ENCODE peak calls at places on chromosomes 7 and 10, in four cellular contexts. Z is K562, T is GM12878, D is HepG2. K is an unnamed sample.

GRCh38 chr10:122847782-122848604 is 2.3 kb upstream of the CUZD1 start:
- DNase-seq in T (no peak), Z (peak), D (no peak), K (no peak)

GRCh38 chr7:101953248-101953819 is 135.9 kb downstream of the CUX1 start:
- DNase-seq in D (no peak), T (peak), Z (no peak), K (no peak)

GRCh38 chr10:51698473-51699063 is 827 bp downstream of the CSTF2T start:
- DNase-seq in D (no peak), T (no peak), Z (no peak), K (no peak)

GRCh38 chr10:88804083-88804812 is 1.7 kb downstream of the LIPM start:
- DNase-seq in Z (no peak), T (no peak), D (no peak), K (no peak)

GRCh38 chr7:47577351-47577919 is 4.5 kb downstream of the TNS3 start:
- DNase-seq in Z (no peak), T (no peak), D (no peak), K (no peak)

GRCh38 chr10:87661861-87662785 is 2.4 kb downstream of the PAPSS2 start:
- DNase-seq in T (no peak), Z (no peak), D (no peak), K (no peak)

GRCh38 chr10:788796-789748 is 99.6 kb upstream of the DIP2C start:
- DNase-seq in D (peak), T (no peak), Z (peak), K (peak)

GRCh38 chr10:7887417-7887816 is 69.1 kb downstream of the TAF3 start:
- DNase-seq in T (no peak), Z (peak), D (no peak), K (no peak)

GRCh38 chr10:71622656-71623055 is 96.9 kb downstream of the C10orf105 start:
- DNase-seq in Z (no peak), D (no peak), T (no peak), K (no peak)

GRCh38 chr7:87886875-87887274 is 10.6 kb downstream of the DBF4 start:
- DNase-seq in Z (no peak), D (peak), T (no peak), K (no peak)

GRCh38 chr7:2921748-2922147 is 77.6 kb upstream of the GNA12 start:
- DNase-seq in T (no peak), D (peak), Z (no peak), K (peak)

GRCh38 chr7:77222065-77222464 is 22.4 kb upstream of the FGL2 start:
- DNase-seq in D (no peak), T (no peak), Z (no peak), K (no peak)

GRCh38 chr7:17274551-17275245 is 23.8 kb upstream of the AHR start:
- DNase-seq in T (no peak), Z (no peak), D (no peak), K (no peak)

GRCh38 chr7:38686888-38687287 is 55.7 kb upstream of the AMPH start:
- DNase-seq in Z (no peak), D (no peak), T (no peak), K (no peak)

GRCh38 chr10:94038024-94038423 is 44.3 kb downstream of the PLCE1 start:
- DNase-seq in T (no peak), Z (peak), D (no peak), K (peak)

GRCh38 chr7:95766086-95766485 is 6.3 kb upstream of the DYNC1I1 start:
- DNase-seq in D (no peak), Z (no peak), T (no peak), K (no peak)

DNA sequence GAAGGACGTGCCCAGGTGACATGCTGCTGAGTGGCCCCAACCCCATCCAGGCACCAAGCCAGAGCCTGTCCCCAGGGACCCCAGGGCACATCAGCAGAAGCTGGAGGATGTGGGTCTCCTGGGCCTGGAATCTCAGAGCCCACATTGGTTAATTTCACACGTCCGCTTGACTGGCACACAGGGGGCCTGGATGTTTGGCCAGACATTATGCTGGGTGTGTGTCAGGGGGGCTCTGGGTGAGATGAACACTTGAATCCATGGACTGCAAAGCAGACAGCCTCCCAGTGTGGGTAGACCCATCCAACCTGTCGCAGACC is 79.1 kb upstream of the RET start:
- DNase-seq in Z (no peak), D (no peak), T (no peak), K (no peak)
- TF ChIP-seq ESRRA in Z (no peak), D (no peak), T (no peak), K (no peak)

GRCh38 chr10:43128958-43129706 is 9.1 kb upstream of the CSGALNACT2 start:
- DNase-seq in D (no peak), Z (peak), T (no peak), K (no peak)
- TF ChIP-seq MAX in D (no peak), Z (no peak), T (no peak), K (no peak)

DNA sequence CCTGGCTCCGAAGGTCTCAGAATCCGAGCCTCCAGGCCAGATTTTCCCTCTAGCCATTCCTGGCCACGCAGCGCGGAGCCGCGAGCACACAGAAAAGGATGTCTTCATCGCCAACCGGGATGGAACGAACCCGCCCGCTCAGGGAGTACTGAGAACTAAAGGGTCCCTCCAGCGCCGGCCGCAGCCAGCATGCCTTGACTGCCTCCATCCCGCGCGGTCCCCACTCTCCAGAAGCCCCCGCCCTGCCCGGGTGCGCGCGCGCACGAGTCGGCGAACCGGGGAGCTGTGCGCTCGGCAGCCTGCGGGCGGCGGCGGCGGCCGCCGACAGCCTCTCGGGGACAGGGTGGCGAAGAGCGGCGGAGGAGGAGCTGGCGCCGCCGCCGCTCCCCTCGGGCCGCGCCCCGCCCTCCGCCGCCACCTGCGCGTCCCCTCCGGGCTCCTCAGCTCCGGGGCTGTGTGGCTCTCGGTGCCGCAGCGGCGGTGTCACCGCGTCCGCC is 640 bp upstream of the GALNT17 start:
- DNase-seq in D (no peak), T (no peak), Z (no peak), K (no peak)
- TF ChIP-seq EP300 in D (no peak), T (no peak), Z (no peak), K (no peak)

GRCh38 chr7:133481676-133482075 is 228.8 kb downstream of the EXOC4 start:
- DNase-seq in T (no peak), Z (peak), D (no peak), K (peak)
- TF ChIP-seq ESRRA in T (no peak), Z (no peak), D (no peak), K (no peak)

GRCh38 chr7:18518555-18518954 is 23.0 kb downstream of the HDAC9 start:
- DNase-seq in T (no peak), D (no peak), Z (no peak), K (no peak)

GRCh38 chr7:18524248-18524647 is 28.7 kb downstream of the HDAC9 start:
- DNase-seq in D (no peak), Z (no peak), T (no peak), K (no peak)

GRCh38 chr7:18521945-18522566 is 26.5 kb downstream of the HDAC9 start:
- DNase-seq in D (no peak), Z (no peak), T (no peak), K (no peak)

GRCh38 chr7:18521236-18521589 is 25.7 kb downstream of the HDAC9 start:
- DNase-seq in Z (no peak), T (no peak), D (no peak), K (no peak)

GRCh38 chr7:18520450-18521235 is 25.1 kb downstream of the HDAC9 start:
- DNase-seq in T (no peak), D (no peak), Z (no peak), K (no peak)
- TF ChIP-seq MAX in T (no peak), D (no peak), Z (no peak), K (no peak)

GRCh38 chr10:117972168-117972822 is 74.4 kb downstream of the RAB11FIP2 start:
- DNase-seq in T (no peak), Z (no peak), D (no peak), K (no peak)
- TF ChIP-seq EP300 in T (no peak), Z (no peak), D (no peak), K (no peak)

GRCh38 chr10:103734731-103735130 is 120.6 kb downstream of the SH3PXD2A start:
- DNase-seq in D (no peak), T (no peak), Z (no peak), K (no peak)
- TF ChIP-seq ESRRA in D (no peak), T (no peak), Z (no peak), K (no peak)

DNA sequence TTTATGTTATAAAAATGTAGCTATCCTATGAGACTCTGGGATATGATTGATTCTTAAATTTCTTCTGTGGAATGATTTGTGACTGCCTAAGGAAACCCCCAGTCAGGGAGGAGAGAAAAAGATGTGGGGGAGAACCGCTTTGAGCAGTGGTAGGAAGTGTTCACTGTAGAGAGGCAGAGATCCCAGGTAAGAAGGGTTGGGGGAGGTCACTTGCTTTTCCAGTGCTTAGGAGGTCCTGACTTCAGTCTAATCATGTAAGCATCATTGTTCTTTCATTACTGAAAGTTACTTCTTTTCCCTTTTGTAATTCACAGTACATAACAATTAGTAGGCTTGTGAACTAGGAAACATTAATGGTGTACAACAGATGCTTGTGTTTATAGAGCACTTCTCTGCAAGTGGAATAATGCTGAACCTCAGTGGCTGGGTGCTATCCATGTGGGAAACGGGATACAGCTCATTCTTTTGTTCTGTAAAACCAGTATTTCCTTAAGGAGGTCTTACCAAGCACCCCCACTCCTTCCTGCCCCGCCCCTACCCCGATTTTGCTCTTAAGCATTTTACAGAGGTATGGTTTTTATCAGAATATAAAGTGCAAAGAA is 165.4 kb downstream of the ST7 start:
- DNase-seq in Z (no peak), T (no peak), D (no peak), K (no peak)
- TF ChIP-seq MAX in Z (no peak), T (no peak), D (no peak), K (no peak)

GRCh38 chr7:924541-925231 is 29.8 kb downstream of the ADAP1 start:
- DNase-seq in D (no peak), T (no peak), Z (no peak), K (no peak)

GRCh38 chr7:927031-927671 is 27.3 kb downstream of the ADAP1 start:
- DNase-seq in D (peak), T (no peak), Z (no peak), K (no peak)

GRCh38 chr7:926061-927030 is 28.1 kb downstream of the ADAP1 start:
- DNase-seq in T (no peak), D (peak), Z (no peak), K (no peak)

GRCh38 chr7:923108-924041 is 31.1 kb downstream of the ADAP1 start:
- DNase-seq in Z (peak), D (no peak), T (peak), K (no peak)

DNA sequence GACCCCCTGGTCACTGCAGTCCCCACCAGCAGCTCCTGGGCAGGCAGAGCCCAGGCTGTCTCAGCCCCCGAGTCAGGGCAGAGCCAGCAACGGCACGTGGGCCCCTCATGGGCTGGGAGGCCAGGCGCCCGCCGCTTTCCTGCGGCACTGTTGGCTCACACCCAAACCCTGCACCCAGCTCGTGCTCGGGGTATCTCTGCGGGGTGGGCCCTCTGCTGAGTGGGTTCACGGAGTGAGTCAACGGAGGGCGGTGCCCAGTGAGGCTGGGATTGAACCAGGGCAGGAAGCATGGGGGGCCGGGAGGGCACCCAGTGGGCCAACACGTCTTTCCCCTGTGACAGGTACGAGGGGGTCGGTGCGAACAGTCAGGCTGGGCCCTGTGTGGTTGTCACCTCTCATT is 28.9 kb downstream of the ADAP1 start:
- DNase-seq in Z (no peak), T (no peak), D (no peak), K (no peak)
- TF ChIP-seq EP300 in Z (no peak), T (no peak), D (no peak), K (no peak)

K was measured in A549.